ENCODE peak calls at places on chromosomes 4 and X, in five cellular contexts. F is CD4-positive, CD25-positive, alpha-beta regulatory T cell; X is hepatocyte; T is BE2C; B is iPS DF 6.9. K is an unnamed sample.

GRCh38 chrX:38982843-38983242 is 181.6 kb downstream of the MID1IP1 start:
- DNase-seq in B (no peak), T (no peak), X (no peak), F (no peak), K (no peak)

GRCh38 chr4:56909083-56909981 is 1.6 kb downstream of the REST start:
- DNase-seq in X (peak; percentile 56), B (no peak), T (no peak), F (no peak), K (peak; percentile 45)

GRCh38 chrX:119145241-119145653 is 17.6 kb upstream of the KIAA1210 start:
- DNase-seq in B (peak; percentile 0), X (peak; percentile 26), F (no peak), T (peak; percentile 9), K (peak; percentile 5)

GRCh38 chrX:45515262-45516215 is 314.9 kb upstream of the DIPK2B start:
- DNase-seq in X (peak; percentile 71), B (no peak), F (peak; percentile 30), T (no peak), K (peak; percentile 88)

GRCh38 chr4:41305486-41305885 is 48.8 kb downstream of the UCHL1 start:
- DNase-seq in T (no peak), F (no peak), X (no peak), B (no peak), K (no peak)

GRCh38 chr4:32506067-32506466 is 1785.9 kb downstream of the PCDH7 start:
- DNase-seq in T (no peak), X (no peak), B (no peak), F (no peak), K (no peak)

GRCh38 chrX:46587753-46588171 is 14.2 kb downstream of the CHST7 start:
- DNase-seq in T (no peak), B (no peak), X (no peak), F (no peak), K (no peak)

GRCh38 chr4:184503869-184504300 is 29.5 kb upstream of the IRF2 start:
- DNase-seq in X (no peak), T (no peak), F (peak; percentile 25), B (no peak), K (peak; percentile 9)

GRCh38 chr4:56410247-56410646 is 23.0 kb upstream of the AASDH start:
- DNase-seq in X (peak; percentile 92), T (peak; percentile 32), B (no peak), F (no peak), K (peak; percentile 50)

GRCh38 chrX:131895807-131896206 is 127.3 kb upstream of the STK26 start:
- DNase-seq in B (no peak), F (no peak), X (no peak), T (no peak), K (no peak)

GRCh38 chr4:168531305-168531704 is 34.5 kb downstream of the PALLD start:
- DNase-seq in X (no peak), B (no peak), T (no peak), F (no peak), K (no peak)

GRCh38 chrX:9285342-9285771 is 179.5 kb upstream of the TBL1X start:
- DNase-seq in F (no peak), X (no peak), B (no peak), T (no peak), K (no peak)

GRCh38 chr4:101162990-101163380 is 184.3 kb downstream of the PPP3CA start:
- DNase-seq in B (no peak), T (no peak), F (no peak), X (no peak), K (no peak)

GRCh38 chr4:39713691-39714090 is 15.8 kb downstream of the UBE2K start:
- DNase-seq in B (no peak), F (no peak), T (no peak), X (no peak), K (no peak)

GRCh38 chr4:98516042-98516440 is 142.4 kb downstream of the TSPAN5 start:
- DNase-seq in X (peak; percentile 44), B (no peak), T (no peak), F (no peak), K (peak; percentile 46)

GRCh38 chrX:17443546-17443945 is 68.5 kb downstream of the NHS start:
- DNase-seq in F (no peak), B (no peak), X (no peak), T (no peak), K (no peak)

GRCh38 chr4:140752669-140753068 is 3.5 kb downstream of the TBC1D9 start:
- DNase-seq in X (no peak), T (no peak), F (no peak), B (no peak), K (no peak)

GRCh38 chr4:68895561-68896198 is 55.9 kb downstream of the UGT2A3 start:
- DNase-seq in B (no peak), F (no peak), X (no peak), T (no peak), K (no peak)

GRCh38 chr4:17578482-17578891 is 1.5 kb downstream of the LAP3 start:
- DNase-seq in F (peak; percentile 19), X (no peak), T (no peak), B (no peak), K (no peak)

GRCh38 chr4:169256856-169257756 is 13.7 kb downstream of the SH3RF1 start:
- DNase-seq in X (no peak), B (no peak), T (no peak), F (no peak), K (no peak)

GRCh38 chr4:82833696-82834313 is 35.2 kb upstream of the SCD5 start:
- DNase-seq in T (no peak), F (no peak), B (no peak), X (peak; percentile 78), K (peak; percentile 47)

GRCh38 chr4:155796031-155796430 is 37.2 kb downstream of the GUCY1B1 start:
- DNase-seq in B (no peak), T (no peak), F (no peak), X (peak; percentile 37), K (no peak)

DNA sequence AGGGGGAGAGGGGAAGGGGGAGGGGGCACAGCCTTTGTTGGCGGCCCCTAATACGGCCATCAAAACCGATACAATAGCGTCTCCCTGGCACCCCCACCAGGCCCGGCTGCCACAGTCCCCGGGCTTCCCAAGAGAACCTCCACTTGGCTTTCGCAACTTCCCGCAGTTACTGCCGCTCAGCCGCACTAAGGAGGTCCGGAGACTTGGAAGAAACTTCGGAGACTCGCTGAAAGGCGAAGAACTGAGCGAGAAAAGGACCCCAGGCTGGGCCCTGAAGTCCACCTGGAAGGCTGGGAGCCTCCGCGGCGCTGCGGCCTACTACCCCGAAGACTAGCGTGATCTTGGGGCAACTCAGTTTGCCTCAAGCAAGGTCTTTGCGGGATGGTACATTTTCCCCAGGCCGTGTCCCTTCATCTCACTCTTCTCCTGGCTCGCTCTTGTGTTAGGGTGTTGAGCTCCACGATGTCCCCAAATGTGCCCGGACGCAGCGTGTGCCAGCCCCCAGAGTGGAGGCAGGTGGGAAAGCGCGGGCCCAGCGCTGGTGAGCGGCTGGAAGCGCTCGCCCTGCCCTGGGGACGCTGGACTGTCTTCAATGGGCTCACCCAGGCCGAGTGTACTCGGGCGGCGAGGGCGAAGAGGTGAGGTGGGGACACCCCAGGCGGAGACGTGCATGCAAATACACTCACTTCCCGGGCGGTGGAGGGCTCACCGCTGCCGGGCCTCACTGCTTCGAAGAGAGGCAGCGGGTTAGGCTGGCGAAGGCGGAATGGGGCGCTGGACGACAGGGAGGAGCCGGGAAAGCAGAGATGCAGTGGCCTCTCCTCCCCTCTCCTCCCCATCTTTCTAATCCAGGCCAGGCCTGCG is 2.5 kb downstream of the NKX6-1 start:
- DNase-seq in B (no peak), X (no peak), F (no peak), T (peak; percentile 58), K (peak; percentile 22)
- H3K9me3 ChIP-seq in B (no peaks in the 10 kb centered on the region), X (no peaks in the 10 kb centered on the region), F (peaks cover 10% of the 10 kb centered on the region), T (no peaks in the 10 kb centered on the region), K (no peaks in the 10 kb centered on the region)

GRCh38 chrX:641671-642435 is 11.3 kb downstream of the SHOX start:
- DNase-seq in T (no peak), B (no peak), F (no peak), X (no peak), K (no peak)
- H3K27me3 ChIP-seq in T (no peaks in the 10 kb centered on the region), B (peaks cover 78% of the 10 kb centered on the region), F (peaks cover 7% of the 10 kb centered on the region), X (peaks cover 86% of the 10 kb centered on the region), K (no peaks in the 10 kb centered on the region)

GRCh38 chrX:152170621-152171020 is 32.2 kb upstream of the MAGEA10 start:
- DNase-seq in X (no peak), T (no peak), B (no peak), F (no peak), K (no peak)

DNA sequence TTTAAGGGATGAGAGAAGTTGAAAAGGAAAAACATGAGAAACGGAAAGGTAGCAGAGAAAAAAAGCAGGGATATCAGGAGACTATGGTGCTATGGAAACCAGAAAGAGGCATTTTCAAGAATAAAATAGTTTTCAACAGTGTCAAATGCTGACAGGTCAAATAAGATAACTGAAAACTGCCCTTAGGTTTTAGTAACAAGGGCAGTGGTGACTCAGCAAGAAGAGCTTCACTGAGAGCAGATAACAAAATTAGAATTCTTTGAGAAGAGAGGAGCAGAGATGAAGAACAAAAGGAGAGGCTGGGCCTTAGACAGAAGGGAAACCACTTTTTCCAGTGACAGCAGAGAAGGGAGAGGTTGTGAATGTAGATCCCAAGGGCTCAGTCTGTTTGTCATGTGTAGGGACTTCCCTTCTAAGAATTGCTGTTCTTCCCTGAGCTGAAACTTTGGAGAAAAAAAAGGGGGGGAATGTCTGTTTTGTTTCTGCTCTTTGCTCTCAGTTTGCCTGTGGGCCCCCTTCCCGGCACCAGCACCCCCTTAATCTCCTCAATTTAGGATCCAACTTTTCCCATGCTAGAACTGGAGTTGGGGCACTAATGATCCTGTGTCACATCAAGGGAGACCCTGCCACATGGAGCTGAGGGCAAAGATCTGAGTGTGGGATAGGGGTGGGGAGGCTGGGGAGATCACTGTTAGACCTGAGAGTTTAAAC is 26.8 kb upstream of the MAGEA10 start:
- DNase-seq in F (no peak), B (no peak), X (no peak), T (no peak), K (no peak)
- H3K9me3 ChIP-seq in F (no peaks in the 10 kb centered on the region), B (no peaks in the 10 kb centered on the region), X (no peaks in the 10 kb centered on the region), T (no peaks in the 10 kb centered on the region), K (no peaks in the 10 kb centered on the region)

DNA sequence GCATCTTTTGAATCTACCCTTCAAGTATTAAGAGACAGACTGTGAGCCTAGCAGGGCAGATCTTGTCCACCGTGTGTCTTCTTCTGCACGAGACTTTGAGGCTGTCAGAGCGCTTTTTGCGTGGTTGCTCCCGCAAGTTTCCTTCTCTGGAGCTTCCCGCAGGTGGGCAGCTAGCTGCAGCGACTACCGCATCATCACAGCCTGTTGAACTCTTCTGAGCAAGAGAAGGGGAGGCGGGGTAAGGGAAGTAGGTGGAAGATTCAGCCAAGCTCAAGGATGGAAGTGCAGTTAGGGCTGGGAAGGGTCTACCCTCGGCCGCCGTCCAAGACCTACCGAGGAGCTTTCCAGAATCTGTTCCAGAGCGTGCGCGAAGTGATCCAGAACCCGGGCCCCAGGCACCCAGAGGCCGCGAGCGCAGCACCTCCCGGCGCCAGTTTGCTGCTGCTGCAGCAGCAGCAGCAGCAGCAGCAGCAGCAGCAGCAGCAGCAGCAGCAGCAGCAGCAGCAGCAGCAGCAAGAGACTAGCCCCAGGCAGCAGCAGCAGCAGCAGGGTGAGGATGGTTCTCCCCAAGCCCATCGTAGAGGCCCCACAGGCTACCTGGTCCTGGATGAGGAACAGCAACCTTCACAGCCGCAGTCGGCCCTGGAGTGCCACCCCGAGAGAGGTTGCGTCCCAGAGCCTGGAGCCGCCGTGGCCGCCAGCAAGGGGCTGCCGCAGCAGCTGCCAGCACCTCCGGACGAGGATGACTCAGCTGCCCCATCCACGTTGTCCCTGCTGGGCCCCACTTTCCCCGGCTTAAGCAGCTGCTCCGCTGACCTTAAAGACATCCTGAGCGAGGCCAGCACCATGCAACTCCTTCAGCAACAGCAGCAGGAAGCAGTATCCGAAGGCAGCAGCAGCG is 1.3 kb downstream of the AR start:
- DNase-seq in F (no peak), T (no peak), X (peak; percentile 44), B (no peak), K (peak; percentile 22)
- H3K27me3 ChIP-seq in F (no peaks in the 10 kb centered on the region), T (no peaks in the 10 kb centered on the region), X (peaks cover 11% of the 10 kb centered on the region), B (no peaks in the 10 kb centered on the region), K (no peaks in the 10 kb centered on the region)

GRCh38 chr4:173666-174314 is 49.5 kb downstream of the ZNF718 start:
- DNase-seq in T (no peak), B (peak; percentile 45), F (no peak), X (no peak), K (no peak)
- H3K9me3 ChIP-seq in T (peaks cover 2% of the 10 kb centered on the region), B (no peaks in the 10 kb centered on the region), F (peaks cover 85% of the 10 kb centered on the region), X (peaks cover 42% of the 10 kb centered on the region), K (peaks cover 6% of the 10 kb centered on the region)